ENCODE peak calls at places on chromosomes 7 and 10, in seven cellular contexts. One of them, this sample, is unnamed.
A peak's percentile ranks its signal among the peaks of the same experiment; 100 is the strongest.

GRCh38 chr7:91940171-91940570 is 491 bp upstream of the AKAP9 start:
- DNase-seq in Calu3: peak; percentile 14
- DNase-seq in activated T-cell treated with anti-CD3 and anti-CD28 coated beads for 1 hour: no peak
- DNase-seq in upper lobe of right lung: no peak
- DNase-seq in GM23248: peak; percentile 55
- DNase-seq in GM13976: peak; percentile 51
- DNase-seq in Right ventricle myocardium inferior: no peak
- DNase-seq in this sample: no peak

GRCh38 chr7:127251048-127251451 is 1.7 kb downstream of the GRM8 start:
- DNase-seq in Calu3: no peak
- DNase-seq in Right ventricle myocardium inferior: no peak
- DNase-seq in upper lobe of right lung: no peak
- DNase-seq in GM23248: peak; percentile 16
- DNase-seq in GM13976: no peak
- DNase-seq in activated T-cell treated with anti-CD3 and anti-CD28 coated beads for 1 hour: no peak
- DNase-seq in this sample: no peak

GRCh38 chr7:158941821-158942605 is 85.7 kb downstream of the DYNC2I1 start:
- DNase-seq in Calu3: no peak
- DNase-seq in Right ventricle myocardium inferior: no peak
- DNase-seq in GM13976: no peak
- DNase-seq in activated T-cell treated with anti-CD3 and anti-CD28 coated beads for 1 hour: no peak
- DNase-seq in upper lobe of right lung: no peak
- DNase-seq in GM23248: no peak
- DNase-seq in this sample: peak; percentile 56

GRCh38 chr10:32142646-32143045 is 86.4 kb upstream of the KIF5B start:
- DNase-seq in GM23248: peak; percentile 76
- DNase-seq in Calu3: no peak
- DNase-seq in upper lobe of right lung: no peak
- DNase-seq in activated T-cell treated with anti-CD3 and anti-CD28 coated beads for 1 hour: no peak
- DNase-seq in Right ventricle myocardium inferior: no peak
- DNase-seq in GM13976: no peak
- DNase-seq in this sample: no peak

GRCh38 chr7:38317457-38318037 is 44.1 kb upstream of the TARP start:
- DNase-seq in activated T-cell treated with anti-CD3 and anti-CD28 coated beads for 1 hour: no peak
- DNase-seq in Right ventricle myocardium inferior: no peak
- DNase-seq in Calu3: no peak
- DNase-seq in GM13976: no peak
- DNase-seq in GM23248: no peak
- DNase-seq in upper lobe of right lung: no peak
- DNase-seq in this sample: no peak

GRCh38 chr7:91759205-91759863 is 121.2 kb downstream of the MTERF1 start:
- DNase-seq in GM23248: peak; percentile 38
- DNase-seq in upper lobe of right lung: peak; percentile 87
- DNase-seq in Calu3: peak; percentile 87
- DNase-seq in activated T-cell treated with anti-CD3 and anti-CD28 coated beads for 1 hour: no peak
- DNase-seq in Right ventricle myocardium inferior: no peak
- DNase-seq in GM13976: no peak
- DNase-seq in this sample: no peak

GRCh38 chr10:37495415-37495814 is 362.0 kb downstream of the ZNF248 start:
- DNase-seq in upper lobe of right lung: no peak
- DNase-seq in GM23248: peak; percentile 31
- DNase-seq in Right ventricle myocardium inferior: no peak
- DNase-seq in activated T-cell treated with anti-CD3 and anti-CD28 coated beads for 1 hour: no peak
- DNase-seq in Calu3: no peak
- DNase-seq in GM13976: no peak
- DNase-seq in this sample: no peak

GRCh38 chr7:140054751-140055150 is 8.0 kb downstream of the PARP12 start:
- DNase-seq in GM13976: no peak
- DNase-seq in activated T-cell treated with anti-CD3 and anti-CD28 coated beads for 1 hour: no peak
- DNase-seq in GM23248: no peak
- DNase-seq in Right ventricle myocardium inferior: no peak
- DNase-seq in Calu3: no peak
- DNase-seq in upper lobe of right lung: no peak
- DNase-seq in this sample: no peak

GRCh38 chr7:155213955-155214327 is 83.7 kb upstream of the INSIG1 start:
- DNase-seq in Calu3: no peak
- DNase-seq in GM13976: no peak
- DNase-seq in Right ventricle myocardium inferior: no peak
- DNase-seq in upper lobe of right lung: no peak
- DNase-seq in GM23248: peak; percentile 65
- DNase-seq in activated T-cell treated with anti-CD3 and anti-CD28 coated beads for 1 hour: no peak
- DNase-seq in this sample: peak; percentile 44

GRCh38 chr10:13792011-13792410 is 205.2 kb downstream of the PRPF18 start:
- DNase-seq in GM23248: no peak
- DNase-seq in activated T-cell treated with anti-CD3 and anti-CD28 coated beads for 1 hour: no peak
- DNase-seq in GM13976: no peak
- DNase-seq in Right ventricle myocardium inferior: peak; percentile 82
- DNase-seq in Calu3: peak; percentile 19
- DNase-seq in upper lobe of right lung: no peak
- DNase-seq in this sample: peak; percentile 85

GRCh38 chr10:72564596-72564995 is 61.3 kb downstream of the MICU1 start:
- DNase-seq in Calu3: no peak
- DNase-seq in activated T-cell treated with anti-CD3 and anti-CD28 coated beads for 1 hour: no peak
- DNase-seq in upper lobe of right lung: no peak
- DNase-seq in GM13976: no peak
- DNase-seq in GM23248: peak; percentile 91
- DNase-seq in Right ventricle myocardium inferior: no peak
- DNase-seq in this sample: no peak

GRCh38 chr10:79420974-79421688 is 24.3 kb downstream of the ZCCHC24 start:
- DNase-seq in activated T-cell treated with anti-CD3 and anti-CD28 coated beads for 1 hour: no peak
- DNase-seq in GM23248: peak; percentile 44
- DNase-seq in upper lobe of right lung: no peak
- DNase-seq in Right ventricle myocardium inferior: peak; percentile 45
- DNase-seq in GM13976: no peak
- DNase-seq in Calu3: no peak
- DNase-seq in this sample: no peak

GRCh38 chr10:127978481-127978880 is 71.6 kb downstream of the PTPRE start:
- DNase-seq in GM13976: no peak
- DNase-seq in activated T-cell treated with anti-CD3 and anti-CD28 coated beads for 1 hour: no peak
- DNase-seq in upper lobe of right lung: no peak
- DNase-seq in Right ventricle myocardium inferior: no peak
- DNase-seq in Calu3: no peak
- DNase-seq in GM23248: no peak
- DNase-seq in this sample: no peak

GRCh38 chr10:29253096-29254029 is 35.5 kb upstream of the LYZL1 start:
- DNase-seq in activated T-cell treated with anti-CD3 and anti-CD28 coated beads for 1 hour: no peak
- DNase-seq in GM13976: no peak
- DNase-seq in upper lobe of right lung: no peak
- DNase-seq in Calu3: no peak
- DNase-seq in GM23248: peak; percentile 18
- DNase-seq in Right ventricle myocardium inferior: no peak
- DNase-seq in this sample: no peak

GRCh38 chr10:110648743-110649651 is 4.9 kb downstream of the RBM20 start:
- DNase-seq in Calu3: no peak
- DNase-seq in GM23248: peak; percentile 50
- DNase-seq in activated T-cell treated with anti-CD3 and anti-CD28 coated beads for 1 hour: no peak
- DNase-seq in Right ventricle myocardium inferior: no peak
- DNase-seq in GM13976: no peak
- DNase-seq in upper lobe of right lung: no peak
- DNase-seq in this sample: no peak

GRCh38 chr7:116805100-116805544 is 57.3 kb upstream of the CAPZA2 start:
- DNase-seq in Calu3: no peak
- DNase-seq in Right ventricle myocardium inferior: no peak
- DNase-seq in GM23248: peak; percentile 76
- DNase-seq in upper lobe of right lung: no peak
- DNase-seq in activated T-cell treated with anti-CD3 and anti-CD28 coated beads for 1 hour: no peak
- DNase-seq in GM13976: no peak
- DNase-seq in this sample: no peak

GRCh38 chr7:22578048-22578770 is 78.2 kb upstream of the STEAP1B start:
- DNase-seq in Right ventricle myocardium inferior: no peak
- DNase-seq in Calu3: peak; percentile 53
- DNase-seq in activated T-cell treated with anti-CD3 and anti-CD28 coated beads for 1 hour: no peak
- DNase-seq in GM13976: no peak
- DNase-seq in upper lobe of right lung: no peak
- DNase-seq in GM23248: peak; percentile 75
- DNase-seq in this sample: no peak

GRCh38 chr10:92052741-92053140 is 129.2 kb downstream of the BTAF1 start:
- DNase-seq in Right ventricle myocardium inferior: no peak
- DNase-seq in GM23248: no peak
- DNase-seq in Calu3: no peak
- DNase-seq in upper lobe of right lung: no peak
- DNase-seq in GM13976: no peak
- DNase-seq in activated T-cell treated with anti-CD3 and anti-CD28 coated beads for 1 hour: no peak
- DNase-seq in this sample: no peak

GRCh38 chr7:33712020-33712414 is 193.3 kb upstream of the BMPER start:
- DNase-seq in Right ventricle myocardium inferior: no peak
- DNase-seq in GM23248: no peak
- DNase-seq in activated T-cell treated with anti-CD3 and anti-CD28 coated beads for 1 hour: no peak
- DNase-seq in upper lobe of right lung: no peak
- DNase-seq in GM13976: no peak
- DNase-seq in Calu3: no peak
- DNase-seq in this sample: no peak

GRCh38 chr10:112721080-112721698 is 228.9 kb upstream of the TCF7L2 start:
- DNase-seq in activated T-cell treated with anti-CD3 and anti-CD28 coated beads for 1 hour: no peak
- DNase-seq in upper lobe of right lung: no peak
- DNase-seq in GM13976: peak; percentile 32
- DNase-seq in Calu3: peak; percentile 19
- DNase-seq in Right ventricle myocardium inferior: no peak
- DNase-seq in GM23248: peak; percentile 71
- DNase-seq in this sample: no peak

GRCh38 chr7:36765605-36766004 is 41.3 kb upstream of the AOAH start:
- DNase-seq in GM13976: no peak
- DNase-seq in activated T-cell treated with anti-CD3 and anti-CD28 coated beads for 1 hour: no peak
- DNase-seq in GM23248: no peak
- DNase-seq in Right ventricle myocardium inferior: no peak
- DNase-seq in Calu3: no peak
- DNase-seq in upper lobe of right lung: no peak
- DNase-seq in this sample: no peak

GRCh38 chr7:81462672-81463071 is 307.2 kb downstream of the HGF start:
- DNase-seq in activated T-cell treated with anti-CD3 and anti-CD28 coated beads for 1 hour: no peak
- DNase-seq in GM13976: no peak
- DNase-seq in upper lobe of right lung: no peak
- DNase-seq in Calu3: peak; percentile 17
- DNase-seq in Right ventricle myocardium inferior: no peak
- DNase-seq in GM23248: peak; percentile 60
- DNase-seq in this sample: no peak

GRCh38 chr10:38118072-38118807 is 24.1 kb downstream of the ZNF37A start:
- DNase-seq in GM13976: no peak
- DNase-seq in Right ventricle myocardium inferior: no peak
- DNase-seq in GM23248: peak; percentile 43
- DNase-seq in Calu3: no peak
- DNase-seq in upper lobe of right lung: no peak
- DNase-seq in activated T-cell treated with anti-CD3 and anti-CD28 coated beads for 1 hour: no peak
- DNase-seq in this sample: no peak

GRCh38 chr7:112204072-112204775 is 2.0 kb downstream of the DOCK4 start:
- DNase-seq in activated T-cell treated with anti-CD3 and anti-CD28 coated beads for 1 hour: no peak
- DNase-seq in Right ventricle myocardium inferior: no peak
- DNase-seq in Calu3: no peak
- DNase-seq in GM13976: no peak
- DNase-seq in GM23248: peak; percentile 49
- DNase-seq in upper lobe of right lung: no peak
- DNase-seq in this sample: no peak

GRCh38 chr10:105195831-105196230 is 554.7 kb downstream of the SORCS3 start:
- DNase-seq in Calu3: no peak
- DNase-seq in upper lobe of right lung: no peak
- DNase-seq in GM23248: no peak
- DNase-seq in Right ventricle myocardium inferior: no peak
- DNase-seq in GM13976: no peak
- DNase-seq in activated T-cell treated with anti-CD3 and anti-CD28 coated beads for 1 hour: no peak
- DNase-seq in this sample: no peak

GRCh38 chr10:85995791-85996190 is 370.8 kb downstream of the GRID1 start:
- DNase-seq in upper lobe of right lung: no peak
- DNase-seq in activated T-cell treated with anti-CD3 and anti-CD28 coated beads for 1 hour: no peak
- DNase-seq in Right ventricle myocardium inferior: no peak
- DNase-seq in GM23248: peak; percentile 36
- DNase-seq in Calu3: peak; percentile 12
- DNase-seq in GM13976: no peak
- DNase-seq in this sample: no peak

GRCh38 chr10:84540617-84541288 is 212.4 kb downstream of the CCSER2 start:
- DNase-seq in GM13976: peak; percentile 85
- DNase-seq in Calu3: peak; percentile 74
- DNase-seq in Right ventricle myocardium inferior: peak; percentile 78
- DNase-seq in GM23248: peak; percentile 89
- DNase-seq in upper lobe of right lung: peak; percentile 85
- DNase-seq in activated T-cell treated with anti-CD3 and anti-CD28 coated beads for 1 hour: peak; percentile 57
- DNase-seq in this sample: no peak

GRCh38 chr7:157494506-157495176 is 157.8 kb downstream of the DNAJB6 start:
- DNase-seq in upper lobe of right lung: peak; percentile 59
- DNase-seq in activated T-cell treated with anti-CD3 and anti-CD28 coated beads for 1 hour: no peak
- DNase-seq in GM13976: no peak
- DNase-seq in Right ventricle myocardium inferior: no peak
- DNase-seq in GM23248: no peak
- DNase-seq in Calu3: no peak
- DNase-seq in this sample: no peak

GRCh38 chr10:79400567-79401004 is 44.8 kb downstream of the ZCCHC24 start:
- DNase-seq in GM13976: peak; percentile 87
- DNase-seq in GM23248: peak; percentile 58
- DNase-seq in Calu3: peak; percentile 70
- DNase-seq in upper lobe of right lung: peak; percentile 79
- DNase-seq in Right ventricle myocardium inferior: peak; percentile 70
- DNase-seq in activated T-cell treated with anti-CD3 and anti-CD28 coated beads for 1 hour: peak; percentile 35
- DNase-seq in this sample: no peak

GRCh38 chr10:70528726-70529362 is 50.3 kb downstream of the PALD1 start:
- DNase-seq in activated T-cell treated with anti-CD3 and anti-CD28 coated beads for 1 hour: no peak
- DNase-seq in Right ventricle myocardium inferior: no peak
- DNase-seq in GM23248: peak; percentile 78
- DNase-seq in GM13976: no peak
- DNase-seq in upper lobe of right lung: no peak
- DNase-seq in Calu3: peak; percentile 53
- DNase-seq in this sample: no peak

GRCh38 chr10:12659706-12660105 is 310.4 kb downstream of the CAMK1D start:
- DNase-seq in upper lobe of right lung: no peak
- DNase-seq in activated T-cell treated with anti-CD3 and anti-CD28 coated beads for 1 hour: no peak
- DNase-seq in GM13976: no peak
- DNase-seq in GM23248: no peak
- DNase-seq in Calu3: no peak
- DNase-seq in Right ventricle myocardium inferior: no peak
- DNase-seq in this sample: no peak

GRCh38 chr10:49592726-49593563 is 17.2 kb upstream of the SLC18A3 start:
- DNase-seq in Right ventricle myocardium inferior: no peak
- DNase-seq in upper lobe of right lung: no peak
- DNase-seq in GM23248: peak; percentile 74
- DNase-seq in activated T-cell treated with anti-CD3 and anti-CD28 coated beads for 1 hour: peak; percentile 50
- DNase-seq in Calu3: peak; percentile 80
- DNase-seq in GM13976: peak; percentile 82
- DNase-seq in this sample: peak; percentile 76

GRCh38 chr7:48261696-48262095 is 90.4 kb downstream of the ABCA13 start:
- DNase-seq in Right ventricle myocardium inferior: no peak
- DNase-seq in upper lobe of right lung: no peak
- DNase-seq in GM23248: no peak
- DNase-seq in GM13976: no peak
- DNase-seq in activated T-cell treated with anti-CD3 and anti-CD28 coated beads for 1 hour: no peak
- DNase-seq in Calu3: no peak
- DNase-seq in this sample: no peak

GRCh38 chr7:107321611-107322010 is 148.2 kb upstream of the GPR22 start:
- DNase-seq in Calu3: no peak
- DNase-seq in GM13976: no peak
- DNase-seq in upper lobe of right lung: no peak
- DNase-seq in Right ventricle myocardium inferior: no peak
- DNase-seq in activated T-cell treated with anti-CD3 and anti-CD28 coated beads for 1 hour: no peak
- DNase-seq in GM23248: no peak
- DNase-seq in this sample: no peak